ENCODE peak calls at places on chromosome 14, in nine cellular contexts. Q is HEK293T, W is NCI-H2081, O is EL, D is neural crest cell, A is PC-3, U is activated T-helper 1 cell treated with Interleukin-2 at 50 U/mL for 16 hours, P is Caki2, K is left lobe of liver. N is an unnamed sample.

GRCh38 chr14:83556065-83556464 is 1973.9 kb upstream of the FLRT2 start:
- DNase-seq in K (no peak), O (peak; percentile 10), Q (no peak), P (no peak), U (no peak), W (no peak), D (no peak), A (no peak), N (no peak)

GRCh38 chr14:96304956-96305355 is 48.9 kb downstream of the BDKRB1 start:
- DNase-seq in K (no peak), Q (peak; percentile 21), W (no peak), P (no peak), O (no peak), D (peak; percentile 11), U (no peak), A (peak; percentile 19), N (no peak)

GRCh38 chr14:92970233-92970625 is 47.3 kb downstream of the CHGA start:
- DNase-seq in W (peak; percentile 50), K (no peak), U (no peak), D (no peak), P (no peak), O (no peak), A (no peak), Q (no peak), N (no peak)

GRCh38 chr14:74301594-74302159 is 1.1 kb downstream of the ABCD4 start:
- DNase-seq in D (no peak), P (no peak), W (no peak), O (no peak), U (no peak), Q (no peak), A (no peak), K (no peak), N (peak; percentile 18)

GRCh38 chr14:20461230-20462141 is at the start of gene PIP4P1:
- DNase-seq in Q (peak; percentile 90), D (peak; percentile 94), O (peak; percentile 100), K (peak; percentile 99), A (peak; percentile 99), P (peak; percentile 99), U (peak; percentile 97), W (peak; percentile 100), N (peak; percentile 100)

GRCh38 chr14:73823339-73823885 is 28.2 kb upstream of the PTGR2 start:
- DNase-seq in K (no peak), A (peak; percentile 70), O (no peak), P (no peak), D (no peak), U (no peak), W (no peak), Q (no peak), N (no peak)

GRCh38 chr14:29999013-29999539 is 71.4 kb upstream of the PRKD1 start:
- DNase-seq in A (no peak), P (no peak), O (peak; percentile 11), K (no peak), W (no peak), D (no peak), Q (no peak), U (no peak), N (no peak)

GRCh38 chr14:24900281-24900868 is 149.6 kb downstream of the STXBP6 start:
- DNase-seq in Q (no peak), P (no peak), A (no peak), W (no peak), O (peak; percentile 70), U (no peak), K (no peak), D (no peak), N (no peak)

GRCh38 chr14:83535396-83535906 is 1994.5 kb upstream of the FLRT2 start:
- DNase-seq in O (no peak), Q (no peak), K (no peak), U (no peak), P (no peak), A (no peak), D (no peak), W (no peak), N (no peak)

GRCh38 chr14:104121142-104121541 is 17.2 kb upstream of the KIF26A start:
- DNase-seq in D (no peak), W (no peak), Q (no peak), P (no peak), U (no peak), K (no peak), O (no peak), A (no peak), N (no peak)

GRCh38 chr14:71400821-71401447 is 493.7 kb downstream of the PCNX1 start:
- DNase-seq in A (no peak), W (no peak), Q (peak; percentile 10), O (peak; percentile 23), D (no peak), P (no peak), K (no peak), U (no peak), N (no peak)

GRCh38 chr14:99899578-99900178 is 106.5 kb downstream of the EML1 start:
- DNase-seq in U (no peak), O (peak; percentile 31), D (no peak), Q (no peak), A (peak; percentile 66), W (peak; percentile 19), P (no peak), K (no peak), N (peak; percentile 49)

GRCh38 chr14:73153272-73153671 is 17.0 kb downstream of the PSEN1 start:
- DNase-seq in Q (no peak), A (no peak), O (peak; percentile 9), W (no peak), D (no peak), P (no peak), U (no peak), K (no peak), N (no peak)

GRCh38 chr14:76848879-76849278 is 22.7 kb downstream of the LRRC74A start:
- DNase-seq in K (no peak), U (no peak), Q (peak; percentile 56), P (no peak), O (no peak), D (no peak), W (no peak), A (peak; percentile 10), N (peak; percentile 17)

GRCh38 chr14:64951724-64952123 is 9.2 kb upstream of the GPX2 start:
- DNase-seq in D (no peak), O (no peak), U (no peak), K (no peak), Q (no peak), P (no peak), A (no peak), W (no peak), N (no peak)

GRCh38 chr14:105411985-105412767 is 7.5 kb upstream of the MTA1 start:
- DNase-seq in K (peak; percentile 45), W (no peak), A (no peak), D (no peak), U (no peak), O (no peak), Q (no peak), P (no peak), N (no peak)

GRCh38 chr14:45091696-45092095 is 7.8 kb downstream of the PRPF39 start:
- DNase-seq in P (no peak), O (peak; percentile 61), A (peak; percentile 32), W (no peak), D (no peak), U (no peak), K (no peak), Q (no peak), N (peak; percentile 36)